ENCODE peak calls at places on chromosome 1, in ten cellular contexts. S is CD4-positive, alpha-beta T cell; U is HL-60; P is stimulated activated CD8-positive, alpha-beta memory T cell treated with anti-CD3 and anti-CD28 coated beads, Interleukin-12 subunit alpha, Interleukin-12 subunit beta, amount 100 ng/mL, for 1 hour; I is fibroblast of pulmonary artery; M is RCC 7860; R is cardiac septum; B is fibroblast of lung; O is K562; V is IMR-90. Y is an unnamed sample.

GRCh38 chr1:69845655-69846054 is 277.9 kb downstream of the LRRC7 start:
- DNase-seq in I (no peak), V (no peak), O (no peak), P (no peak), S (no peak), U (no peak), M (no peak), R (no peak), B (no peak), Y (no peak)

GRCh38 chr1:153962088-153963029 is 978 bp downstream of the SLC39A1 start:
- DNase-seq in B (peak), M (peak), V (peak), S (no peak), I (peak), P (no peak), O (no peak), U (peak), R (no peak), Y (peak)

GRCh38 chr1:15625224-15625917 is 8.1 kb downstream of the DDI2 start:
- DNase-seq in I (no peak), S (no peak), P (no peak), O (no peak), U (no peak), V (no peak), M (no peak), B (no peak), R (no peak), Y (no peak)

GRCh38 chr1:119345398-119345797 is 23.2 kb upstream of the HAO2 start:
- DNase-seq in B (no peak), V (no peak), S (no peak), M (no peak), U (no peak), P (no peak), O (no peak), R (no peak), I (no peak), Y (no peak)

GRCh38 chr1:180911640-180912161 is 996 bp upstream of the KIAA1614 start:
- DNase-seq in R (peak), I (peak), P (no peak), B (peak), U (no peak), V (peak), S (no peak), O (no peak), M (no peak), Y (peak)

GRCh38 chr1:1164361-1164700 is 9.3 kb upstream of the TTLL10 start:
- DNase-seq in S (no peak), M (no peak), U (no peak), B (no peak), I (no peak), R (no peak), O (no peak), V (no peak), P (no peak), Y (no peak)

GRCh38 chr1:12143631-12144155 is 23.1 kb upstream of the TNFRSF1B start:
- DNase-seq in U (peak), B (peak), R (peak), P (no peak), S (no peak), O (peak), I (peak), V (peak), M (peak), Y (peak)

GRCh38 chr1:164579346-164579745 is 20.4 kb downstream of the PBX1 start:
- DNase-seq in P (no peak), S (no peak), R (no peak), M (no peak), O (no peak), U (no peak), B (no peak), V (no peak), I (no peak), Y (no peak)